ENCODE peak calls at places on chromosome 13, in six cellular contexts. B is mucosa of gallbladder; H is endothelial cell; O is stimulated activated CD4-positive, alpha-beta T cell treated with anti-CD3 and anti-CD28 coated beads, Interleukin-4, amount 100 ng/mL, for 4 hours; S is nucleus accumbens; Q is stimulated activated CD8-positive, alpha-beta memory T cell treated with anti-CD3 and anti-CD28 coated beads, Interleukin-7, amount 100 ng/mL, for 1 hour. N is an unnamed sample.

GRCh38 chr13:44218501-44219240 is 155.0 kb upstream of the SERP2 start:
- DNase-seq in H (no peak), B (peak; percentile 56), Q (no peak), O (no peak), S (no peak), N (no peak)

GRCh38 chr13:48160879-48161278 is 66.0 kb upstream of the MED4 start:
- DNase-seq in Q (no peak), H (no peak), O (no peak), B (no peak), S (no peak), N (no peak)

GRCh38 chr13:43676320-43676719 is 110.5 kb downstream of the ENOX1 start:
- DNase-seq in B (no peak), Q (no peak), O (no peak), H (no peak), S (no peak), N (no peak)

GRCh38 chr13:98171806-98172569 is 5.1 kb downstream of the RNF113B start:
- DNase-seq in Q (no peak), O (no peak), S (peak; percentile 36), B (peak; percentile 37), H (no peak), N (peak; percentile 32)

GRCh38 chr13:42318570-42318969 is 46.6 kb downstream of the AKAP11 start:
- DNase-seq in B (no peak), Q (no peak), O (no peak), S (no peak), H (no peak), N (no peak)

GRCh38 chr13:42215578-42216421 is 56.2 kb upstream of the AKAP11 start:
- DNase-seq in S (no peak), B (peak; percentile 17), H (peak; percentile 39), Q (no peak), O (no peak), N (peak; percentile 60)

GRCh38 chr13:41981961-41982723 is 21.2 kb upstream of the VWA8 start:
- DNase-seq in H (no peak), B (no peak), S (no peak), O (no peak), Q (no peak), N (peak; percentile 37)

GRCh38 chr13:98866882-98867281 is 111.0 kb downstream of the DOCK9 start:
- DNase-seq in S (no peak), B (no peak), H (no peak), O (no peak), Q (no peak), N (no peak)

GRCh38 chr13:72561791-72562190 is 165.6 kb downstream of the MZT1 start:
- DNase-seq in O (no peak), B (no peak), S (no peak), Q (no peak), H (no peak), N (no peak)

GRCh38 chr13:39144391-39144790 is 106.1 kb downstream of the NHLRC3 start:
- DNase-seq in B (no peak), Q (no peak), H (no peak), S (no peak), O (no peak), N (no peak)

GRCh38 chr13:45850020-45850613 is 1.4 kb downstream of the SIAH3 start:
- DNase-seq in H (no peak), O (no peak), B (no peak), Q (no peak), S (no peak), N (no peak)

GRCh38 chr13:94248454-94249233 is 230.8 kb downstream of the DCT start:
- DNase-seq in B (no peak), Q (no peak), O (no peak), H (no peak), S (no peak), N (peak; percentile 31)

GRCh38 chr13:31090921-31091624 is 70.6 kb downstream of the HSPH1 start:
- DNase-seq in Q (no peak), B (no peak), O (no peak), H (no peak), S (peak; percentile 23), N (peak; percentile 25)

GRCh38 chr13:26502826-26503225 is 54.7 kb upstream of the WASF3 start:
- DNase-seq in Q (no peak), H (peak; percentile 31), O (peak; percentile 50), B (no peak), S (peak; percentile 22), N (peak; percentile 96)

GRCh38 chr13:32984857-32985626 is 31.2 kb upstream of the KL start:
- DNase-seq in S (no peak), B (no peak), O (no peak), Q (no peak), H (no peak), N (peak; percentile 58)